ENCODE peak calls at places on chromosome 7, in nine cellular contexts. One of them, this sample, is unnamed.

GRCh38 chr7:148623586-148624282 is 33.2 kb downstream of the C7orf33 start:
- DNase-seq in hepatocyte: no peak
- DNase-seq in AG10803: peak; percentile 82
- DNase-seq in A549: no peak
- DNase-seq in cardiac muscle cell: no peak
- DNase-seq in stomach: no peak
- DNase-seq in PC-3: peak; percentile 13
- DNase-seq in GM12865: no peak
- DNase-seq in sigmoid colon: no peak
- DNase-seq in this sample: peak; percentile 26

GRCh38 chr7:136272934-136273333 is 295.8 kb upstream of the MTPN start:
- DNase-seq in hepatocyte: no peak
- DNase-seq in AG10803: no peak
- DNase-seq in A549: no peak
- DNase-seq in cardiac muscle cell: no peak
- DNase-seq in stomach: no peak
- DNase-seq in PC-3: no peak
- DNase-seq in GM12865: no peak
- DNase-seq in sigmoid colon: no peak
- DNase-seq in this sample: no peak

GRCh38 chr7:44145969-44146897 is 5.1 kb upstream of the MYL7 start:
- DNase-seq in hepatocyte: peak; percentile 79
- DNase-seq in AG10803: peak; percentile 52
- DNase-seq in A549: peak; percentile 46
- DNase-seq in cardiac muscle cell: peak; percentile 91
- DNase-seq in stomach: peak; percentile 83
- DNase-seq in PC-3: no peak
- DNase-seq in GM12865: peak; percentile 43
- DNase-seq in sigmoid colon: peak; percentile 92
- DNase-seq in this sample: peak; percentile 59

GRCh38 chr7:91657386-91658120 is 222.9 kb downstream of the MTERF1 start:
- DNase-seq in hepatocyte: no peak
- DNase-seq in AG10803: peak; percentile 97
- DNase-seq in A549: peak; percentile 3
- DNase-seq in cardiac muscle cell: peak; percentile 55
- DNase-seq in stomach: no peak
- DNase-seq in PC-3: peak; percentile 40
- DNase-seq in GM12865: no peak
- DNase-seq in sigmoid colon: no peak
- DNase-seq in this sample: peak; percentile 90

GRCh38 chr7:6266699-6267098 is 5.7 kb downstream of the CYTH3 start:
- DNase-seq in hepatocyte: no peak
- DNase-seq in AG10803: no peak
- DNase-seq in A549: no peak
- DNase-seq in cardiac muscle cell: no peak
- DNase-seq in stomach: no peak
- DNase-seq in PC-3: no peak
- DNase-seq in GM12865: no peak
- DNase-seq in sigmoid colon: no peak
- DNase-seq in this sample: no peak

GRCh38 chr7:140972344-140972743 is 42.4 kb downstream of the MRPS33 start:
- DNase-seq in hepatocyte: no peak
- DNase-seq in AG10803: no peak
- DNase-seq in A549: no peak
- DNase-seq in cardiac muscle cell: no peak
- DNase-seq in stomach: no peak
- DNase-seq in PC-3: no peak
- DNase-seq in GM12865: no peak
- DNase-seq in sigmoid colon: no peak
- DNase-seq in this sample: no peak

GRCh38 chr7:132480534-132480933 is 95.7 kb downstream of the PLXNA4 start:
- DNase-seq in hepatocyte: no peak
- DNase-seq in AG10803: no peak
- DNase-seq in A549: no peak
- DNase-seq in cardiac muscle cell: no peak
- DNase-seq in stomach: no peak
- DNase-seq in PC-3: no peak
- DNase-seq in GM12865: no peak
- DNase-seq in sigmoid colon: peak; percentile 83
- DNase-seq in this sample: no peak

GRCh38 chr7:29154076-29154475 is 7.7 kb upstream of the CPVL start:
- DNase-seq in hepatocyte: no peak
- DNase-seq in AG10803: no peak
- DNase-seq in A549: no peak
- DNase-seq in cardiac muscle cell: no peak
- DNase-seq in stomach: no peak
- DNase-seq in PC-3: peak; percentile 10
- DNase-seq in GM12865: no peak
- DNase-seq in sigmoid colon: no peak
- DNase-seq in this sample: no peak

GRCh38 chr7:134552105-134552504 is 3.2 kb downstream of the AKR1B15 start:
- DNase-seq in hepatocyte: peak; percentile 34
- DNase-seq in AG10803: no peak
- DNase-seq in A549: peak; percentile 65
- DNase-seq in cardiac muscle cell: peak; percentile 29
- DNase-seq in stomach: peak; percentile 45
- DNase-seq in PC-3: no peak
- DNase-seq in GM12865: no peak
- DNase-seq in sigmoid colon: no peak
- DNase-seq in this sample: peak; percentile 14

DNA sequence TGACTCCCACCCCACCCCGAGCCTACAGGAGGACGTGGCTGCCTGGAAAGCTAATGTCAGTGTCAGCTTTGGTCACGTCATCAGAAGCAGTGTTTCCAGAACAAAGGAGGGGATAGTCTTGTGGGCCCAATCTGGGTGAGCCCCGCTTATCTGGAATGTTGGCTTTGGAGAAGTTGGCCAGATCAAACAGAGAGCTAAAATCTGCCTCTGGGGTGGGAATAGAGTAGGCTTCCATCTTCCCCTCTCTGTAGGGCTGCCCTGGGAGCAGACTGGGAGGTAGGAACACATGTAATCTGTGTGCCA is 32.5 kb downstream of the SRRM3 start:
- DNase-seq in hepatocyte: no peak
- DNase-seq in AG10803: no peak
- DNase-seq in A549: no peak
- DNase-seq in cardiac muscle cell: no peak
- DNase-seq in stomach: no peak
- DNase-seq in PC-3: no peak
- DNase-seq in GM12865: no peak
- DNase-seq in sigmoid colon: no peak
- DNase-seq in this sample: no peak
- H3K4me3 ChIP-seq in hepatocyte: no peak overlapping the region
- H3K4me3 ChIP-seq in AG10803: no peak overlapping the region
- H3K4me3 ChIP-seq in A549: no peak overlapping the region
- H3K4me3 ChIP-seq in cardiac muscle cell: no peak overlapping the region
- H3K4me3 ChIP-seq in stomach: no peak overlapping the region
- H3K4me3 ChIP-seq in PC-3: no peak overlapping the region
- H3K4me3 ChIP-seq in GM12865: no peak overlapping the region
- H3K4me3 ChIP-seq in sigmoid colon: no peak overlapping the region
- H3K4me3 ChIP-seq in this sample: no peak overlapping the region

DNA sequence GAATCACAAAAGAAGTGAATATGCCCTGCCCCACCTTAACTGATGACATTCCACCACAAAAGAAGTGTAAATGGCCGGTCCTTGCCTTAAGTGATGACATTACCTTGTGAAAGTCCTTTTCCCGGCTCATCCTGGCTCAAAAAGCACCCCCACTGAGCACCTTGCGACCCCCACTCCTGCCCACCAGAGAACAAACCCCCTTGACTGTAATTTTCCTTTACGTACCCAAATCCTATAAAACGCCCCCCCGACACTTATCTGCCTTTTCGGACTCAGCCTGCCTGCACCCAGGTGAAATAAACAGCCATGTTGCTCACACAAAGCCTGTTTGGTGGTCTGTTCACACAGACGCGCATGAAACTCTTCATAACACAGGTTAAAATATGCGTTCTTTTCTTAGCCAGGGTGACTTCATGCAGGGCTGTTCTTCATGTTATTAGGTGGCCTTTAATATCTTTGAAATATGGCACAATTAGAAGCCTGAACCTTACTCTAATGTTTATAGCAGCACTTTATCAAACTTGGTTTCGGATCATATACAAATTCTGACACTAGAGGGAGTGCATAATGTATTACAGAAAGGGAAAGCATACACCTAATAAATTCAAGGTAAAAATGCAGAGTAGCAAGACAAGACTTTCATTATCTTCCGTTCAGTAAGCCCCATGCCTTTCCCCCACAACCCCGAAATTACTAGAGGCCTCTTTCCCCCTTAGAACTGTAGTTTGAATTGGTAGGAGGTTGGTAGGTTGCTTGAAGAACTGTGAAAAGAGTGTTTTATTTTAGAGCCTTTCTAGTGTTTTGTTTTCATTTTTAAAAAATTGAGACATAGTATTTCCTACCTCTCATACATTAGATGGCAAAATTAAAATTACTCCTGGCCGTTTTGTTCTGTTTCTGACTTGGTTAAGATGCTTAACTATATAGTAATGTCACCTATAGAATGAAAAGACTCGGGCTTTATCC is 117.9 kb downstream of the NPY start:
- DNase-seq in hepatocyte: peak; percentile 41
- DNase-seq in AG10803: peak; percentile 26
- DNase-seq in A549: peak; percentile 30
- DNase-seq in cardiac muscle cell: peak; percentile 11
- DNase-seq in stomach: no peak
- DNase-seq in PC-3: peak; percentile 65
- DNase-seq in GM12865: peak; percentile 57
- DNase-seq in sigmoid colon: no peak
- DNase-seq in this sample: peak; percentile 58
- TF ChIP-seq CTCF in hepatocyte: peak; percentile 72
- TF ChIP-seq CTCF in AG10803: peak; percentile 67
- TF ChIP-seq CTCF in A549: peak; percentile 72
- TF ChIP-seq CTCF in cardiac muscle cell: peak; percentile 54
- TF ChIP-seq CTCF in stomach: peak; percentile 10
- TF ChIP-seq CTCF in PC-3: peak; percentile 68
- TF ChIP-seq CTCF in GM12865: peak; percentile 28
- TF ChIP-seq CTCF in sigmoid colon: no peak
- TF ChIP-seq CTCF in this sample: peak; percentile 62

GRCh38 chr7:112121290-112121689 is 84.9 kb downstream of the DOCK4 start:
- DNase-seq in hepatocyte: no peak
- DNase-seq in AG10803: no peak
- DNase-seq in A549: no peak
- DNase-seq in cardiac muscle cell: no peak
- DNase-seq in stomach: no peak
- DNase-seq in PC-3: no peak
- DNase-seq in GM12865: no peak
- DNase-seq in sigmoid colon: no peak
- DNase-seq in this sample: no peak
- H3K4me3 ChIP-seq in hepatocyte: no peak overlapping the region
- H3K4me3 ChIP-seq in AG10803: no peak overlapping the region
- H3K4me3 ChIP-seq in A549: no peak overlapping the region
- H3K4me3 ChIP-seq in cardiac muscle cell: no peak overlapping the region
- H3K4me3 ChIP-seq in stomach: no peak overlapping the region
- H3K4me3 ChIP-seq in PC-3: no peak overlapping the region
- H3K4me3 ChIP-seq in GM12865: no peak overlapping the region
- H3K4me3 ChIP-seq in sigmoid colon: no peak overlapping the region
- H3K4me3 ChIP-seq in this sample: no peak overlapping the region

DNA sequence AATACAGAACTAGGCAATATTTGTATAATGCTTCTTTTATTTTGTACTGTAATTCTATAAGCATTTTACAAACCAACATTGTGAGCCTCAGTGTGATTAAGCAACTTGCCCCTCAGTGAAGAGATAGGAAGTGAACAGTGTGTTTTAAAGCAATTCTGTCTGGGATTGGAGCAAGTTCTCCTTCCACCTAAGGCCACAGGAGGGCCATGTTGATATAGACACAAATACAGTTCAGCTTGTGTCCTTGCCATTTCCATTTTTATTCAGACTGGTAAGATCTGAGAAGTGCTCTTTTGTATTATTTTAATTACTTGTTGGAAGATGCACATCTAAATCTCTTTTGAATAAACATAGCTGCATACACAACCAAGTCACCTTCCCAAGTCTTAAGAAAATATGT is 416.3 kb upstream of the COBL start:
- DNase-seq in hepatocyte: no peak
- DNase-seq in AG10803: no peak
- DNase-seq in A549: peak; percentile 1
- DNase-seq in cardiac muscle cell: no peak
- DNase-seq in stomach: no peak
- DNase-seq in PC-3: no peak
- DNase-seq in GM12865: no peak
- DNase-seq in sigmoid colon: no peak
- DNase-seq in this sample: no peak
- TF ChIP-seq CTCF in hepatocyte: peak; percentile 35
- TF ChIP-seq CTCF in AG10803: no peak
- TF ChIP-seq CTCF in A549: no peak
- TF ChIP-seq CTCF in cardiac muscle cell: no peak
- TF ChIP-seq CTCF in stomach: no peak
- TF ChIP-seq CTCF in PC-3: no peak
- TF ChIP-seq CTCF in GM12865: no peak
- TF ChIP-seq CTCF in sigmoid colon: no peak
- TF ChIP-seq CTCF in this sample: no peak